ENCODE peak calls at places on chromosome 7, in seven cellular contexts. C is upper lobe of right lung, T is fibroblast of lung, Z is hepatocyte, N is left ventricle myocardium inferior, Y is esophagus squamous epithelium, E is right atrium auricular region. W is an unnamed sample.
A peak's percentile ranks its signal among the peaks of the same experiment; 100 is the strongest.

GRCh38 chr7:100034871-100035510 is 14.6 kb upstream of the ZSCAN21 start:
- DNase-seq in Z (no peak), E (no peak), Y (no peak), C (no peak), T (peak; percentile 92), N (no peak), W (no peak)

GRCh38 chr7:74063223-74063641 is 20.4 kb upstream of the LIMK1 start:
- DNase-seq in T (no peak), Y (no peak), N (no peak), E (no peak), C (no peak), Z (no peak), W (peak; percentile 45)

GRCh38 chr7:101664390-101664789 is 35.3 kb upstream of the MYL10 start:
- DNase-seq in T (no peak), E (no peak), Z (no peak), Y (no peak), C (no peak), N (no peak), W (no peak)

GRCh38 chr7:78195281-78195680 is 396.7 kb downstream of the PHTF2 start:
- DNase-seq in N (no peak), T (no peak), E (no peak), Y (no peak), C (no peak), Z (no peak), W (no peak)

GRCh38 chr7:7290429-7291122 is 108.2 kb downstream of the C1GALT1 start:
- DNase-seq in C (no peak), E (no peak), T (no peak), N (no peak), Y (no peak), Z (no peak), W (no peak)

GRCh38 chr7:2954433-2954853 is 89.2 kb downstream of the CARD11 start:
- DNase-seq in T (no peak), Z (no peak), Y (no peak), E (no peak), C (peak; percentile 71), N (no peak), W (no peak)

GRCh38 chr7:150362989-150363769 is 5.4 kb upstream of the REPIN1 start:
- DNase-seq in Y (no peak), C (peak; percentile 2), N (no peak), T (no peak), Z (no peak), E (no peak), W (no peak)

GRCh38 chr7:55588379-55588699 is 16.0 kb upstream of the VOPP1 start:
- DNase-seq in C (no peak), Y (no peak), Z (no peak), N (no peak), E (no peak), T (no peak), W (no peak)

GRCh38 chr7:66359656-66360211 is 154.6 kb downstream of the TPST1 start:
- DNase-seq in N (no peak), C (no peak), T (no peak), Y (no peak), Z (no peak), E (no peak), W (no peak)

GRCh38 chr7:70557281-70557680 is 574.7 kb upstream of the GALNT17 start:
- DNase-seq in N (no peak), Y (no peak), C (no peak), T (no peak), E (no peak), Z (no peak), W (no peak)

GRCh38 chr7:27994639-27995038 is 186.0 kb downstream of the JAZF1 start:
- DNase-seq in Y (no peak), Z (no peak), E (no peak), N (no peak), T (peak; percentile 47), C (no peak), W (no peak)

GRCh38 chr7:13981070-13981469 is 8.4 kb downstream of the ETV1 start:
- DNase-seq in N (no peak), Z (peak; percentile 83), T (peak; percentile 99), C (no peak), Y (no peak), E (peak; percentile 78), W (no peak)

GRCh38 chr7:14698239-14698638 is 204.3 kb downstream of the DGKB start:
- DNase-seq in Y (no peak), T (no peak), C (no peak), N (no peak), Z (no peak), E (no peak), W (no peak)

GRCh38 chr7:141999219-141999618 is 3.5 kb downstream of the MGAM start:
- DNase-seq in Z (peak; percentile 46), Y (no peak), E (no peak), N (no peak), C (no peak), T (no peak), W (no peak)

GRCh38 chr7:54864718-54865117 is 105.7 kb upstream of the SEC61G start:
- DNase-seq in E (no peak), T (peak; percentile 26), Z (no peak), C (no peak), Y (no peak), N (no peak), W (no peak)

GRCh38 chr7:98869374-98870070 is at the start of gene TMEM130:
- DNase-seq in Z (no peak), E (no peak), N (no peak), T (peak; percentile 40), Y (no peak), C (peak; percentile 63), W (peak; percentile 34)

GRCh38 chr7:37448057-37448636 is 517 bp downstream of the ELMO1 start:
- DNase-seq in E (no peak), C (no peak), N (peak; percentile 43), T (no peak), Z (no peak), Y (no peak), W (no peak)

GRCh38 chr7:28573059-28573553 is 160.8 kb downstream of the CREB5 start:
- DNase-seq in Z (no peak), E (no peak), T (peak; percentile 92), C (no peak), N (peak; percentile 19), Y (no peak), W (no peak)

GRCh38 chr7:99011706-99012404 is 132.1 kb downstream of the SMURF1 start:
- DNase-seq in T (no peak), Z (no peak), Y (no peak), C (no peak), E (no peak), N (no peak), W (no peak)

GRCh38 chr7:106545275-106545674 is 115.7 kb downstream of the CCDC71L start:
- DNase-seq in E (no peak), Z (no peak), T (no peak), Y (no peak), N (no peak), C (no peak), W (no peak)
- H3K4me1 ChIP-seq in E (no peaks in the 10 kb centered on the region), Z (no peaks in the 10 kb centered on the region), T (peaks cover 17% of the 10 kb centered on the region), Y (no peaks in the 10 kb centered on the region), N (peaks cover 13% of the 10 kb centered on the region), C (peaks cover 7% of the 10 kb centered on the region), W (no peaks in the 10 kb centered on the region)

GRCh38 chr7:63071920-63072319 is 926.7 kb upstream of the ZNF722 start:
- DNase-seq in T (no peak), E (peak; percentile 21), N (no peak), C (no peak), Y (no peak), Z (no peak), W (no peak)
- H3K9me3 ChIP-seq in T (no peaks in the 10 kb centered on the region), E (no peaks in the 10 kb centered on the region), N (peaks cover 67% of the 10 kb centered on the region), C (no peaks in the 10 kb centered on the region), Y (no peaks in the 10 kb centered on the region), Z (no peaks in the 10 kb centered on the region), W (peaks cover 6% of the 10 kb centered on the region)

DNA sequence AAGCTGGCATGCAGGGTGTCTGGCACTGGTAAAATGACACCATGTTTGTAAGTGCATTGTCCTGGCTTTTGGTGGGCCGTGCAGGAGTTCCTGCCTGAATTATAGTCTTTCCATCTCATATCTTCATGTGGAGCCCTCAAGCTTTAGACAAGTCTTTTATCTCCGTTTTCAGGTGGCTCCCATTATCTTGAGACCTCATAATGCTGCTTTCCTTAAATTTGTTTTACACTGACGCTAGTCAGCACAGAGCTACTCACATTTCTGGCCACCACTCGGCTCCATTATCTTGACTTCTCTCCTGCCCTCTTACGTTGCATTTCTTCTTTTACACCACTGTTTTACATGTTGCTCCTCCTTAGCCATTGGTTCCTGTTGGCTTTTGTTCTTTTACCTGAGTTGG is 37.2 kb downstream of the LRRC4 start:
- DNase-seq in Z (no peak), C (no peak), N (no peak), E (no peak), Y (no peak), T (no peak), W (no peak)
- H3K36me3 ChIP-seq in Z (no peaks in the 10 kb centered on the region), C (peaks cover 5% of the 10 kb centered on the region), N (peaks cover 15% of the 10 kb centered on the region), E (no peaks in the 10 kb centered on the region), Y (no peaks in the 10 kb centered on the region), T (no peaks in the 10 kb centered on the region), W (peaks cover 11% of the 10 kb centered on the region)

DNA sequence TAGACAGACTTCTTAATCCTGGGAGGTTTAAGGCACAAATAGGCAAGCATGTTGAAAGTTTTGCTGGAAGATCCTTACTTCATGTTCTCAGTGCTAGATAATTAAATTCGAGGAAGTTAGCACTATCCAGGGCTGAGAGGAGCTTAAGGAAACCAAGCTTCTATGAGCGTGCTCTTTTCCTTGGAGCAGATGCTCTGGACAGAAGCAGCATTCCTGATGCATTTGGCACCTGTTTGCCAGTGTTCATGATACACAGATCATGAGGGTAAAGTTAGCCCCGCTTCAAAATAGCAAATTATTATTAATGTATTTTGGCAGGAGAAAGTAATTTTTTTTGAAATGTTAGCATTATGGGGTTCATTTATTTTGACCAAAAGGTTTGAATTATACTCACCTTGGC is 9.4 kb downstream of the HDAC9 start:
- DNase-seq in C (no peak), E (no peak), Y (no peak), Z (no peak), N (no peak), T (no peak), W (no peak)
- H3K4me1 ChIP-seq in C (no peaks in the 10 kb centered on the region), E (no peaks in the 10 kb centered on the region), Y (peaks cover 9% of the 10 kb centered on the region), Z (no peaks in the 10 kb centered on the region), N (peaks cover 58% of the 10 kb centered on the region), T (peaks cover 6% of the 10 kb centered on the region), W (peaks cover 60% of the 10 kb centered on the region)

DNA sequence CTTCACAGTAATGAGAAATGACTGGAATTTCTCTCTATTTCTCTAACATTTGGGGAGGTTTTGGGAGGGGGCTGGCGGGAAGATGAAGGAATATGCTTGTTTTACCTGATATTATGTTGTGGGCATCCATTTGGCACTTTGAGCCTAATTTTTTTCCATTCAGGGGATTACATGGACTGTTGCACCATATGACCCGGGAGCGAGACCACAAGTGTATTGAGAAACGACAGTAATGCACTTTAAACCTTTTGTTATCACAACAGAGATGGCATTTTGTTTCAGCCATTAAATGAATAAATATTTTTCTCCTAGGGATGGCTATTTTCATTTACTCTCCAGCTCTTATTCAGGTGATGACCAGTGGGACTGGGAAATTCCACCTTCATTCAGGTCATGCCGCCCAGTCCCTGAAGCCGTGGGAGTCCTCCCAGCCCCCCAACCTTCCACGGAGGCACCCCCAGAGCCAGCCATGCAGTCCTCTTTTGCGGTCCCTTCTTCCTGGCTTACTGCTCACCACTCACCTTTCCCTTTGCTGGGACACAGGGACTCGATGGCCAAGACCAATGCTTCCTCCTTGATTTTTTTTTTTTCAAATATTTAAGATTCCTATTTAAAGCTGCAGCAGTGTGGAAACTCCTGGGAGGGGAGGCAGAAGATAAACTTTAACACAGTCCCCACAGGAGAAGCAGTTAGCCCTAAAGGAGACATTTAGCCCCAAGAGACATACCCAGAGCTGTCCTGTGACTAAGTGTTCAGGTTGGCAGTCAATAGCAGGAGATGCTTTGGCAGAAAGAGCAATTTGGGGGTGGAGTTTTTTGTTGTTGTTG is 190.9 kb upstream of the YAE1 start:
- DNase-seq in Z (no peak), E (no peak), Y (no peak), C (no peak), T (no peak), N (no peak), W (no peak)
- H3K9me3 ChIP-seq in Z (no peaks in the 10 kb centered on the region), E (no peaks in the 10 kb centered on the region), Y (no peaks in the 10 kb centered on the region), C (no peaks in the 10 kb centered on the region), T (no peaks in the 10 kb centered on the region), N (no peaks in the 10 kb centered on the region), W (no peaks in the 10 kb centered on the region)

W was measured in psoas muscle.